ENCODE peak calls at places on chromosomes 2 and 18, in nine cellular contexts. A is fibroblast of pulmonary artery, X is brain microvascular endothelial cell, Y is pancreas, J is GM12865, K is astrocyte of the cerebellum, D is PC-3, I is heart right ventricle, V is esophagus muscularis mucosa. O is an unnamed sample.

GRCh38 chr18:49597152-49597551 is 35.3 kb downstream of the LIPG start:
- DNase-seq in V (no peak), K (no peak), J (no peak), D (no peak), X (no peak), I (no peak), Y (no peak), A (peak; percentile 49), O (no peak)

GRCh38 chr2:80326214-80326613 is 21.7 kb upstream of the LRRTM1 start:
- DNase-seq in K (no peak), A (peak; percentile 49), J (peak; percentile 38), V (no peak), I (peak; percentile 17), X (no peak), Y (no peak), D (peak; percentile 8), O (no peak)

GRCh38 chr2:88350641-88351601 is 101.6 kb downstream of the FOXI3 start:
- DNase-seq in A (peak; percentile 26), D (peak; percentile 31), X (peak; percentile 16), V (no peak), Y (peak; percentile 56), J (peak; percentile 63), K (no peak), I (peak; percentile 22), O (peak; percentile 15)

GRCh38 chr2:10327896-10328666 is 25.4 kb downstream of the HPCAL1 start:
- DNase-seq in K (no peak), D (peak; percentile 65), J (no peak), I (no peak), A (no peak), Y (no peak), X (no peak), V (no peak), O (no peak)

GRCh38 chr18:22282311-22283235 is 113.2 kb downstream of the GATA6 start:
- DNase-seq in D (peak; percentile 89), X (peak; percentile 92), Y (no peak), A (peak; percentile 99), K (peak; percentile 87), J (no peak), V (no peak), I (no peak), O (peak; percentile 86)

GRCh38 chr2:88739985-88740600 is 48.6 kb downstream of the RPIA start:
- DNase-seq in K (peak; percentile 59), V (peak; percentile 92), D (peak; percentile 80), X (peak; percentile 74), J (peak; percentile 78), A (peak; percentile 88), I (peak; percentile 76), Y (peak; percentile 66), O (peak; percentile 18)

GRCh38 chr2:103809390-103809789 is 1044.5 kb upstream of the POU3F3 start:
- DNase-seq in X (no peak), I (no peak), K (no peak), D (no peak), Y (no peak), V (no peak), A (no peak), J (no peak), O (no peak)

GRCh38 chr18:68267583-68267982 is 447.3 kb downstream of the TMX3 start:
- DNase-seq in Y (no peak), K (no peak), I (no peak), A (peak; percentile 51), J (no peak), V (no peak), D (peak; percentile 78), X (peak; percentile 23), O (no peak)

DNA sequence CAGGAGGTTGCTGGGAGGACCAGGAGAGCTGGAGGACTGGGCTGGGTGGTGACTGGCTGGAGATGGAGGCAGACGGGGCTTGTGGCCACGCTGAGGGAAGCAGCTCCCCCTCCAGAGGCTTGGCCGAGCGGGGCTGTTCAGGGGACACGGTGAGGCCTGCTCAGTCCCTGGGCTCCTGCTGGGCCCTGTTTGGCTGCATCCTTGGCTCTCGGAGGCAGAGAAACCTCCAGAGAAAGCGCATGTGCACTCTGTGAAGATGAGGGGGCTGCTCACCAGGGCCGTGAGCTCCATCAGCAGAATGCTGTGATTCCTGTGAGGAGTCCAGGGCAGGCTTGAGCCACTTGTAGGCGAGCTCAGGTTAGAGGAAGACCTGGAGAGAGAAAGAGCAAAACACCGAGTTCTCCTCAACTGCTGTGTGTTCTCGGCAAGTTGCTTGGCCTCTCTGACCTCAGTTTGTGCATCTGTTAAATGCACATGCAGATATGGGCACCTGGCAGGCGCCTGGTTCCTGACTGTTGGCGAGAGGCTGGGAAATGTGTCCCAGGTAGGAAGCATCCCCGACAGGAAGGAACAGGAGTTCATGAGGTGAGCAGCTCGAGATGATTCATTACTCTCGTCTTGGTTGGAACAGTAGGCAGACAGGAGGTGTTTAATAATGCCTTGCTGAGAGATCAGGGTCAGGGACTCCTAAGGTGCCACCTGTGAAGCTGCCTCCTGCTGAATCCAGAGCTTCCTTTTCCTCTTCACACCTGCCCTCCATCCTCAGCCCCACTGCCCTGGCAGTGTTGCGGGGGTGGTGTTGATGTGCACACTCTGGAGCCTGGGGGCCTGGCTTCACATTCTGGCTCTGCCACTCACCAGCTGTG is 941 bp downstream of the ZAP70 start:
- DNase-seq in A (no peak), I (no peak), Y (no peak), X (no peak), D (peak; percentile 15), J (no peak), V (no peak), K (no peak), O (no peak)
- H3K4me3 ChIP-seq in A (no peak overlapping the region), I (no peak overlapping the region), Y (no peak overlapping the region), X (no peak overlapping the region), D (no peak overlapping the region), J (no peak overlapping the region), V (no peak overlapping the region), K (no peak overlapping the region), O (no peak overlapping the region)

GRCh38 chr2:14018620-14019019 is 613.9 kb upstream of the LRATD1 start:
- DNase-seq in D (no peak), K (no peak), Y (no peak), X (no peak), A (no peak), J (no peak), V (no peak), I (no peak), O (no peak)

GRCh38 chr2:14023558-14023957 is 609.0 kb upstream of the LRATD1 start:
- DNase-seq in A (no peak), Y (no peak), I (no peak), X (no peak), J (no peak), V (no peak), D (no peak), K (no peak), O (no peak)
- TF ChIP-seq CTCF in A (no peak), Y (no peak), I (no peak), X (no peak), J (no peak), V (no peak), D (no peak), K (no peak), O (no peak)

DNA sequence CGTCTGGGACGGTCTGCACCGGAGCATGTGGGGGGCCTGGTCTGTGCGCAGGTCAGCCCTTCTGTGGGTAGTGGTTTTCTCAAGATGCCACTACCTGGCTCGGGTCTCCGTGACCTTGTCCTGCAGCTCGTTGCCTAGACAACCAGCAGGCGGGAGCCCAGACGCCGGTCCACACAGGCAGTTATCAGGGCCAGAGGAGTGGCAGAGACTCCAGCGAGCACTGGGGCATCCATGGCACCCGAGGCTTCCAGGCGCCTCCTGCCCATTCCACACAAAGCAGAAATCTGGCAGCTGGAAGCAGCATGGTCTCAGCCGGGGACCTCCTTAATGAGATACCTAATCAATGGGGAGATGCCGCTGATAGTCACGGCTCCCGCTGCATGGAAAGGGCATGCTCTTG is 156.1 kb downstream of the FAM210A start:
- DNase-seq in J (no peak), V (no peak), Y (no peak), K (no peak), X (no peak), I (no peak), D (no peak), A (no peak), O (no peak)
- H3K4me3 ChIP-seq in J (no peak overlapping the region), V (no peak overlapping the region), Y (no peak overlapping the region), K (no peak overlapping the region), X (no peak overlapping the region), I (no peak overlapping the region), D (no peak overlapping the region), A (no peak overlapping the region), O (no peak overlapping the region)

DNA sequence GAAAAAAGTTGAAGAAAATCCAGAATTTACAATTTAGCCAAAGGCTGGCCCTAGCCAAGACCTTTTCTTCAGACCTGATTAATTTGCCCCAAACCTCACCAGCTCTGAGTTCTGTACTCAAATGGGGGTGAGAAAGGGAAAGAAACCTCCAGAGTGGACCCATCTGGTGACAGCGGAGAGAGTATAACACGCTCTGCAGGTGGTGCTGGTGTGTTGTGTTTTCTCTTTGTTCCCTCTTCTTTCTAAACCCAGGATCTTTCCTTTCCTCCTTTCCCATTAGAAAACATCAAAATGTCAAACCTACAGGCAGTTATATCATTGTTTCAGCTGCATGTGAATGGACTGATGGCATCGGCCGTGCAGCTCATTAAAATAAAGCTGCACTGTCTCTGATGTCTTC is 253.3 kb upstream of the SP5 start:
- DNase-seq in I (no peak), A (no peak), V (no peak), J (no peak), X (no peak), D (no peak), K (no peak), Y (no peak), O (no peak)
- TF ChIP-seq CTCF in I (no peak), A (no peak), V (no peak), J (no peak), X (peak; percentile 11), D (peak; percentile 30), K (peak; percentile 21), Y (no peak), O (peak; percentile 10)